ENCODE peak calls at places on chromosomes 6 and 20, in four cellular contexts. G, T, U and L are unnamed samples.
A peak's percentile ranks its signal among the peaks of the same experiment; 100 is the strongest.

GRCh38 chr6:167742719-167743303 is 83.9 kb upstream of the AFDN start:
- DNase-seq in U (no peak), G (peak; percentile 12), T (peak; percentile 0), L (peak; percentile 38)

GRCh38 chr20:16537918-16538317 is 35.3 kb downstream of the KIF16B start:
- DNase-seq in T (no peak), G (no peak), U (no peak), L (no peak)

GRCh38 chr20:51470907-51471411 is 71.6 kb downstream of the NFATC2 start:
- DNase-seq in G (no peak), T (no peak), U (no peak), L (no peak)

GRCh38 chr20:19828233-19828632 is 70.2 kb downstream of the RIN2 start:
- DNase-seq in U (peak; percentile 87), G (peak; percentile 71), T (peak; percentile 33), L (no peak)

GRCh38 chr6:14968056-14968643 is 277.7 kb upstream of the JARID2 start:
- DNase-seq in U (no peak), G (no peak), T (no peak), L (no peak)

GRCh38 chr6:11009353-11009752 is 34.8 kb downstream of the ELOVL2 start:
- DNase-seq in U (no peak), G (peak; percentile 28), T (peak; percentile 34), L (peak; percentile 64)

GRCh38 chr6:121884621-121885020 is 449.2 kb downstream of the GJA1 start:
- DNase-seq in G (no peak), T (no peak), U (no peak), L (no peak)

GRCh38 chr6:75118925-75119515 is 86.8 kb downstream of the COL12A1 start:
- DNase-seq in T (peak; percentile 1), U (no peak), G (no peak), L (no peak)

GRCh38 chr6:13177617-13178506 is 150.5 kb downstream of the TBC1D7 start:
- DNase-seq in T (no peak), G (no peak), U (no peak), L (no peak)

GRCh38 chr6:45806172-45806571 is 209.5 kb downstream of the CLIC5 start:
- DNase-seq in U (no peak), G (no peak), T (no peak), L (no peak)

GRCh38 chr6:143215785-143216184 is 155.1 kb downstream of the AIG1 start:
- DNase-seq in G (no peak), T (no peak), U (no peak), L (no peak)

GRCh38 chr6:34559651-34560365 is 3.7 kb upstream of the SPDEF start:
- DNase-seq in U (no peak), T (no peak), G (no peak), L (peak; percentile 41)

GRCh38 chr6:163324326-163324927 is 90.1 kb upstream of the QKI start:
- DNase-seq in U (no peak), T (no peak), G (no peak), L (no peak)

GRCh38 chr6:50185006-50185405 is 135.3 kb upstream of the DEFB112 start:
- DNase-seq in T (no peak), U (no peak), G (peak; percentile 2), L (peak; percentile 76)

GRCh38 chr6:56751604-56752003 is 108.9 kb upstream of the DST start:
- DNase-seq in G (no peak), U (no peak), T (no peak), L (peak; percentile 37)

GRCh38 chr6:117272032-117272866 is 6.9 kb downstream of the VGLL2 start:
- DNase-seq in T (no peak), G (no peak), U (no peak), L (peak; percentile 30)

GRCh38 chr6:4645713-4646356 is 130.4 kb upstream of the CDYL start:
- DNase-seq in T (no peak), G (no peak), U (no peak), L (peak; percentile 60)

GRCh38 chr6:5653801-5654200 is 352.9 kb downstream of the NRN1 start:
- DNase-seq in U (no peak), G (no peak), T (no peak), L (no peak)

GRCh38 chr6:104771258-104771832 is 88.4 kb downstream of the HACE1 start:
- DNase-seq in G (peak; percentile 5), T (no peak), U (no peak), L (peak; percentile 41)

GRCh38 chr6:108726726-108727339 is 121.4 kb upstream of the ARMC2 start:
- DNase-seq in G (no peak), T (no peak), U (no peak), L (no peak)

GRCh38 chr6:130598021-130598989 is 228.9 kb upstream of the SMLR1 start:
- DNase-seq in U (no peak), G (no peak), T (no peak), L (no peak)

GRCh38 chr20:48288930-48289507 is 503.7 kb upstream of the SULF2 start:
- DNase-seq in U (no peak), T (no peak), G (no peak), L (no peak)

GRCh38 chr6:122426597-122426996 is 27.1 kb downstream of the HSF2 start:
- DNase-seq in G (no peak), U (no peak), T (no peak), L (no peak)

GRCh38 chr6:26554669-26555504 is 16.7 kb downstream of the HMGN4 start:
- DNase-seq in U (no peak), G (peak; percentile 74), T (no peak), L (peak; percentile 68)

GRCh38 chr6:28537509-28538140 is 11.9 kb downstream of the GPX5 start:
- DNase-seq in T (peak; percentile 90), U (no peak), G (peak; percentile 73), L (peak; percentile 92)

GRCh38 chr6:163919652-163920051 is 505.1 kb downstream of the QKI start:
- DNase-seq in T (no peak), U (no peak), G (no peak), L (no peak)

GRCh38 chr6:142958343-142958742 is 13.4 kb upstream of the HIVEP2 start:
- DNase-seq in U (no peak), T (no peak), G (no peak), L (no peak)

GRCh38 chr6:11845664-11846577 is 67.3 kb upstream of the ADTRP start:
- DNase-seq in U (no peak), T (no peak), G (no peak), L (no peak)

GRCh38 chr6:30325873-30326445 is 768 bp upstream of the TRIM39 start:
- DNase-seq in T (peak; percentile 59), G (no peak), U (no peak), L (peak; percentile 85)

GRCh38 chr20:64113444-64113775 is 6.0 kb upstream of the NPBWR2 start:
- DNase-seq in T (no peak), G (no peak), U (no peak), L (no peak)

GRCh38 chr6:149864578-149865535 is 698 bp upstream of the LRP11 start:
- DNase-seq in T (no peak), G (peak; percentile 63), U (no peak), L (peak; percentile 90)

GRCh38 chr6:72649032-72649984 is 27.4 kb downstream of the KCNQ5 start:
- DNase-seq in T (no peak), G (peak; percentile 29), U (no peak), L (no peak)

GRCh38 chr6:79676785-79677736 is 45.9 kb downstream of the SH3BGRL2 start:
- DNase-seq in U (no peak), T (no peak), G (no peak), L (no peak)

GRCh38 chr6:23282243-23283021 is 713.1 kb downstream of the HDGFL1 start:
- DNase-seq in U (no peak), G (no peak), T (no peak), L (no peak)

GRCh38 chr6:7343546-7344475 is 30.8 kb upstream of the SSR1 start:
- DNase-seq in U (no peak), G (no peak), T (no peak), L (no peak)

GRCh38 chr6:118650500-118651281 is 700 bp downstream of the CEP85L start:
- DNase-seq in T (no peak), U (no peak), G (peak; percentile 35), L (peak; percentile 74)

GRCh38 chr6:86079938-86080337 is 437.3 kb upstream of the SYNCRIP start:
- DNase-seq in G (no peak), U (no peak), T (no peak), L (no peak)

GRCh38 chr6:67199425-67199824 is 1435.7 kb upstream of the ADGRB3 start:
- DNase-seq in G (no peak), T (no peak), U (no peak), L (no peak)

GRCh38 chr6:43669050-43669921 is 18.3 kb downstream of the MRPS18A start:
- DNase-seq in T (no peak), G (no peak), U (no peak), L (peak; percentile 27)
- TF ChIP-seq REST in T (no peak), G (no peak), U (peak; percentile 38), L (no peak)

DNA sequence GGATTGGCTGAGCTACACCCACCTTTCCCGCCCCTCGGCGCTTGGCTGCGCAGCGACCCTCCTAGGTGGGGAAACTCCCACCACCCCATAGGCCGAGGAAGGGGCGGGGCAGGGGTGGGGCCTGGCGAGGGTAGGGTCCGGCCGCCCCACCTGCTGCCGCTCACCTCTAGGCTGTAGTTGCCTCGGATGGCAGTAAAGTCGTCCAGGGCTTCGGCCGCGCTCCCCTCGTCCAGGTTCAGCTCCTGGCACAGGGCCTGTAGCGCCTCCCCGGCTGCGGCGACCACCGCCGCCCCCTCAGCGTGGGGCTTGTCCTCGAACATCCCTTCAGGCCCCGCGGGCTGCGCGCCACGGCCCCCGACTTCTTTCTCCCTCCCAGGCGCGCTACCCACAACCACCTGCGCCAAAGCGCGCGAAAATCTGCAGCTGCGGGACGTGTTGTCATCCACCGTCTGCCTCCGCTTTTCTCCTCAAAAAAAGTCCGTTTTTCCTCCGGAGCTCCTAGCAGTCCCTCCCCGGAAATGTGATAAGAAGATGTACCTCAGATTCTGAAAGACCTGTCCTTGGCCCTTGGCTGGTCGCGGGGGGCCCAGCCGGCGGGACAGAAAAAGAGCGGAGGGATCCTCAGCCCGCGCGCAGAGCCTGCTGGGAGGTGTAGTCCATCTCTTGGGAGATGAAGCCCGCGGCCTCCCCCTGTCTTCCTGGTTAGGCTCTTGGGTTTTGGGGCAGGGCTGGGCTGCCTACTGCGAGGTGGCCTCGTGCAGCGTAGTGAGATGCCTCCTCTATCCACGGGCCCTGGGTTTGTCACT is at the start of gene RBL1:
- DNase-seq in U (peak; percentile 83), G (peak; percentile 95), T (peak; percentile 85), L (peak; percentile 95)
- TF ChIP-seq REST in U (peak; percentile 63), G (no peak), T (no peak), L (no peak)

GRCh38 chr6:89989742-89990141 is 95.5 kb downstream of the GJA10 start:
- DNase-seq in G (no peak), T (no peak), U (no peak), L (no peak)
- TF ChIP-seq REST in G (no peak), T (no peak), U (no peak), L (no peak)

DNA sequence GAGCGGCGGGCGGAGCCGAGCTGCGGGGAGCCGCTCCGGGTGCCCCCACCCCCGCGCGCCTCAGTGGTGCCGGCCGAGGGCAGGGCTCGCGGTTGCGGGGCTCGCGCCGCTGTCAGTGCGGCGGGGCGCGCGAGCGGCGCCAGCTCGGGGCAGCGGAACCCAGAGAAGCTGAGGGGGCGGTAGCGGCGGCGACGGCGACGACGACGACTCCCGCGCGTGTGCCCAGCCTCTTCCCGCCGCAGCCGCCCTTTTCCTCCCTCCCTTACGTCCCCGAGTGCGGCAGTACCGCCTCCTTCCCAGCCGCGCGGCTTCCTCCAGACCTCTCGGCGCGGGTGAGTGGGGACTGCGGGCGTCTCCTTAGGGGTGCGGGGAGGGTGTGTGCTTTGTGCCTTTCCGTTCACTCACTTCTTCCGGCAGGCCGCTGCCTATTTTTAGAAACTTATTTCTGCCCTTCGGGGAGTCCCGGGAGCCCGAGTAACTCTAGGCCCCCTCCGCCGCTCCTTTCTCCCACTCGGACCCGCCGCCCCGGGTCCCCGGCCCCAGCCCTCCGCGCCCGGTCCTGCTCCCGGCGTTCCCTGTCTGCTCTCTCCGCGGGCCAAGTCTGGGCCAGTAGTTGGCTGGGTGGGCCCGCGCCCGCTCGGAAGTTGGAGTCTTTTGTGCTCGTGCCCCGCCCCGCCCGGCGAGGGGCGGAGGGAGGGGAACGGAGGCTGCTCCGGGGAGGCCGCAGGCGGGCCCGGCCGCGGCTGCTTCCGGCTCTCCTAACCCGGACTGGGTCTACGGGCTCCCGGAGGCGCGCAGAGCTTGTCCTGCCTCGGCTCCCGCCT is at the start of gene RALY:
- DNase-seq in U (peak; percentile 51), G (peak; percentile 79), T (peak; percentile 24), L (peak; percentile 89)
- TF ChIP-seq REST in U (no peak), G (no peak), T (no peak), L (no peak)